ENCODE peak calls at places on chromosomes 6 and 20, in seven cellular contexts. V is heart right ventricle, O is mesenchymal stem cell, L is spleen, A is brain microvascular endothelial cell, E is mammary epithelial cell, C is thyroid gland. R is an unnamed sample. For H3K36me3, the result is how much of the 10 kb centered on the place peaks cover.

GRCh38 chr20:5118220-5119142 is 1.3 kb downstream of the PCNA start:
- DNase-seq in C (no peak), A (no peak), V (no peak), L (no peak), O (peak), E (no peak), R (no peak)

GRCh38 chr6:89411019-89411268 is 1.1 kb downstream of the RRAGD start:
- DNase-seq in E (peak), V (no peak), C (peak), A (no peak), O (no peak), L (no peak), R (peak)

GRCh38 chr20:2397091-2397490 is 16.4 kb downstream of the TGM6 start:
- DNase-seq in E (no peak), C (no peak), V (no peak), L (no peak), A (no peak), O (no peak), R (no peak)

GRCh38 chr20:48823960-48824497 is 3.8 kb downstream of the PREX1 start:
- DNase-seq in A (peak), L (no peak), C (no peak), O (no peak), E (peak), V (no peak), R (no peak)

GRCh38 chr6:168274046-168274952 is 45.3 kb downstream of the DACT2 start:
- DNase-seq in O (no peak), E (no peak), L (no peak), A (no peak), C (no peak), V (no peak), R (no peak)

GRCh38 chr20:40990542-40991120 is 38.0 kb upstream of the TOP1 start:
- DNase-seq in L (peak), A (peak), O (peak), V (peak), C (peak), E (peak), R (peak)

GRCh38 chr6:18154507-18155272 is at the start of gene TPMT:
- DNase-seq in A (peak), V (peak), O (no peak), L (peak), E (no peak), C (peak), R (peak)

GRCh38 chr6:41489284-41489851 is 56.8 kb upstream of the FOXP4 start:
- DNase-seq in L (peak), O (no peak), E (no peak), A (no peak), V (peak), C (no peak), R (no peak)

GRCh38 chr20:48722737-48723191 is 105.0 kb downstream of the PREX1 start:
- DNase-seq in A (peak), C (no peak), O (peak), L (peak), V (no peak), E (no peak), R (peak)

GRCh38 chr20:29427201-29428060 is 1830.0 kb upstream of the DEFB115 start:
- DNase-seq in V (no peak), O (no peak), C (no peak), L (no peak), A (no peak), E (no peak), R (no peak)

GRCh38 chr6:92684386-92684785 is 735.0 kb downstream of the EPHA7 start:
- DNase-seq in C (no peak), V (no peak), A (no peak), O (peak), L (no peak), E (no peak), R (no peak)

GRCh38 chr6:2441881-2442475 is 196.6 kb upstream of the GMDS start:
- DNase-seq in L (no peak), O (no peak), A (no peak), E (peak), C (no peak), V (no peak), R (no peak)

GRCh38 chr6:30490031-30490876 is 945 bp downstream of the HLA-E start:
- DNase-seq in V (peak), A (peak), C (no peak), O (peak), L (peak), E (peak), R (peak)

GRCh38 chr6:148064406-148065134 is 278.1 kb upstream of the SASH1 start:
- DNase-seq in C (peak), V (peak), E (peak), L (no peak), O (peak), A (peak), R (no peak)

GRCh38 chr20:14284443-14284842 is 53.0 kb downstream of the FLRT3 start:
- DNase-seq in V (no peak), C (no peak), A (no peak), E (peak), L (no peak), O (no peak), R (no peak)

GRCh38 chr6:9540534-9541126 is 874.2 kb downstream of the TFAP2A start:
- DNase-seq in L (no peak), C (no peak), A (peak), V (no peak), O (peak), E (peak), R (peak)

GRCh38 chr6:136317023-136317649 is 27.5 kb upstream of the BCLAF1 start:
- DNase-seq in C (peak), E (peak), V (no peak), A (peak), L (no peak), O (peak), R (peak)

GRCh38 chr6:122621638-122622037 is 11.4 kb downstream of the PKIB start:
- DNase-seq in A (no peak), C (no peak), O (no peak), V (no peak), L (no peak), E (no peak), R (no peak)

GRCh38 chr6:11144393-11144829 is 32.9 kb upstream of the ERVFRD-1 start:
- DNase-seq in L (peak), C (peak), V (peak), E (peak), O (peak), A (peak), R (peak)

GRCh38 chr6:48766349-48766748 is 655.4 kb upstream of the PTCHD4 start:
- DNase-seq in A (peak), O (no peak), V (no peak), C (no peak), L (no peak), E (peak), R (no peak)

GRCh38 chr20:64064145-64064698 is 1.2 kb downstream of the TCEA2 start:
- DNase-seq in O (peak), V (no peak), L (no peak), C (no peak), A (no peak), E (peak), R (no peak)

GRCh38 chr6:161949531-161949930 is 675.7 kb upstream of the AGPAT4 start:
- DNase-seq in C (no peak), A (peak), L (no peak), E (no peak), V (no peak), O (no peak), R (no peak)

GRCh38 chr20:47774081-47774777 is 11.1 kb downstream of the SULF2 start:
- DNase-seq in L (no peak), O (no peak), A (no peak), V (no peak), C (no peak), E (no peak), R (no peak)

GRCh38 chr20:25038103-25038410 is 19.9 kb downstream of the ACSS1 start:
- DNase-seq in E (no peak), L (no peak), A (no peak), V (no peak), O (peak), C (no peak), R (no peak)

GRCh38 chr6:54244430-54244829 is 63.8 kb upstream of the TINAG start:
- DNase-seq in O (peak), L (no peak), C (no peak), E (peak), A (no peak), V (no peak), R (no peak)

GRCh38 chr20:51541189-51542032 is 1.1 kb downstream of the NFATC2 start:
- DNase-seq in O (peak), L (peak), A (peak), C (peak), E (no peak), V (peak), R (peak)

GRCh38 chr6:169271158-169271936 is 17.7 kb upstream of the THBS2 start:
- DNase-seq in A (no peak), O (no peak), C (no peak), V (no peak), L (peak), E (no peak), R (no peak)

GRCh38 chr6:90401933-90402830 is 105.5 kb upstream of the BACH2 start:
- DNase-seq in L (no peak), O (no peak), E (no peak), A (no peak), C (no peak), V (no peak), R (no peak)

GRCh38 chr6:163679753-163680152 is 265.2 kb downstream of the QKI start:
- DNase-seq in A (peak), C (no peak), L (no peak), O (no peak), V (no peak), E (no peak), R (no peak)

GRCh38 chr6:25942561-25943147 is 12.2 kb upstream of the SLC17A2 start:
- DNase-seq in A (peak), E (peak), L (no peak), C (no peak), O (peak), V (no peak), R (no peak)

GRCh38 chr20:17936306-17936790 is 32.2 kb downstream of the SNX5 start:
- DNase-seq in A (peak), C (no peak), V (no peak), L (no peak), O (peak), E (no peak), R (no peak)

GRCh38 chr6:131129657-131130545 is 5.4 kb upstream of the AKAP7 start:
- DNase-seq in L (no peak), V (no peak), O (no peak), A (no peak), C (no peak), E (peak), R (no peak)

GRCh38 chr6:139230421-139230840 is 61.4 kb downstream of the TXLNB start:
- DNase-seq in O (peak), V (no peak), A (peak), C (no peak), L (no peak), E (no peak), R (peak)

GRCh38 chr20:24961384-24962181 is 12.5 kb downstream of the CST7 start:
- DNase-seq in C (no peak), V (no peak), A (no peak), E (no peak), L (peak), O (no peak), R (no peak)

GRCh38 chr6:138986578-138986977 is 1.5 kb downstream of the REPS1 start:
- DNase-seq in O (peak), V (no peak), A (peak), C (no peak), L (no peak), E (peak), R (no peak)

GRCh38 chr20:52294106-52294628 is 102.6 kb upstream of the ZFP64 start:
- DNase-seq in E (no peak), C (no peak), A (no peak), L (no peak), V (no peak), O (peak), R (no peak)

GRCh38 chr6:123805921-123806320 is 2.3 kb downstream of the NKAIN2 start:
- DNase-seq in L (no peak), O (no peak), C (no peak), A (no peak), V (no peak), E (no peak), R (no peak)

GRCh38 chr20:59933296-59933848 is at the start of gene SYCP2:
- DNase-seq in O (no peak), A (peak), C (peak), L (peak), E (peak), V (peak), R (peak)

GRCh38 chr20:59931511-59932312 is 1.7 kb downstream of the SYCP2 start:
- DNase-seq in E (no peak), L (no peak), C (no peak), A (no peak), O (no peak), V (no peak), R (no peak)

GRCh38 chr20:59935457-59936185 is 2.2 kb upstream of the SYCP2 start:
- DNase-seq in C (no peak), E (no peak), L (no peak), O (no peak), V (no peak), A (no peak), R (no peak)

GRCh38 chr20:59933849-59934585 is 580 bp upstream of the SYCP2 start:
- DNase-seq in L (peak), V (peak), C (peak), E (peak), A (peak), O (peak), R (peak)

GRCh38 chr20:59932616-59933295 is 681 bp downstream of the SYCP2 start:
- DNase-seq in E (no peak), L (peak), O (no peak), V (peak), A (no peak), C (no peak), R (no peak)
- H3K4me3 ChIP-seq in E (no peak), L (peak), O (no peak), V (peak), A (no peak), C (no peak), R (peak)

GRCh38 chr6:97175806-97176205 is 107.2 kb downstream of the MMS22L start:
- DNase-seq in O (no peak), L (no peak), C (no peak), A (no peak), E (no peak), V (no peak), R (no peak)

GRCh38 chr6:97176468-97176867 is 106.5 kb downstream of the MMS22L start:
- DNase-seq in V (no peak), C (no peak), O (no peak), A (no peak), E (peak), L (no peak), R (no peak)

GRCh38 chr6:97174471-97174870 is 108.5 kb downstream of the MMS22L start:
- DNase-seq in L (no peak), O (no peak), A (no peak), V (no peak), E (no peak), C (no peak), R (no peak)

DNA sequence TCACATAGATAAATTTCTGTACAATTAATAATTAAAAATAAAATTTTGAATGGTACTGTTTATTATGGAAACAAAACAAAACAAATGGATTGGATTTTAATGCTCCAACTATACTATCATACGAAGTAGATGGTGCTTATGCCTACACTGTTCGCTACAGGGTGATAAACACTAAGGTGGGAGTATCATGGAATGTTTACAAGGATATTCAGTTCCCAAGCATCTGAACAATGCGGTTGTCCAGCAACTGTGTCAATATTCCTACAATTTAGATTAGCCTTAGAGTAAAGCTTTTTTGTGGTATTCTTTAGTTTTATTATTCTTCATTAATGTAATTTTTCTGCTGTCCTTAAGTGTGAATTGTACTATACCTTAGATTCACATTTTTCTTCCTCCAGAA is 105.1 kb downstream of the MMS22L start:
- DNase-seq in O (no peak), L (no peak), C (no peak), A (peak), E (no peak), V (no peak), R (no peak)
- H3K36me3 ChIP-seq in O (under half), L (under half), C (under half), A (under half), E (under half), V (under half), R (under half)

DNA sequence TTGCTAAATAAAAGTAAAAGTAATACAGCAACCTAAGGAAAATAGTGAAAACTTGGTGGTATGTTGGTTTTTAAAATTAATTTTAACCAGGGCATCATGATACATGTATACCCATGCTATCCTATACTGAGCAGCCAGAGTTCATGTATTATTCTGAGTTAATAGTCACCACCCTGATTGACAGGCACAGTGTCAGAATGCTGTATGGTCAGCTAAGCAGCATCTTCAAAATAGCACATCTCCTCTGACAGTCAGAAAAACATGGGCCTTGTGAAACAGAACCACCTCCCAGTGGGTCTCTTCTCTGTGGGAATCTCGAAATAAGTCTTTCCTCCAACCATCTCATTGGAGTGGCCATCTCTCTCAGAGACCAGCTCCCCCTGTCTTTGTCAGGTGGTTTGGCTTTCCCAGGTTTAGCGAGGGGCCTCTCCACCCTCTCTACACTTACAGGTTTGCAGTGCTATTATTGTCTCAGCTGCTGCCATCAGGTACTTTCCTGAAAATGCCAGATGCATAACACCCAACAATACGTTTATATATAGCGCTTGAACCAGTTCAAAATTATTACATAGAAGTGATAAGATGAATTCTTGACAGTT is 47.1 kb upstream of the RNF8 start:
- DNase-seq in L (no peak), E (no peak), O (no peak), A (no peak), V (no peak), C (no peak), R (no peak)
- H3K27ac ChIP-seq in L (no peak), E (no peak), O (no peak), A (no peak), V (no peak), C (no peak), R (no peak)

GRCh38 chr6:149861603-149862423 is 2.3 kb downstream of the LRP11 start:
- DNase-seq in V (no peak), C (no peak), A (no peak), L (no peak), E (no peak), O (peak), R (no peak)
- H3K4me3 ChIP-seq in V (no peak), C (no peak), A (no peak), L (no peak), E (peak), O (no peak), R (no peak)

DNA sequence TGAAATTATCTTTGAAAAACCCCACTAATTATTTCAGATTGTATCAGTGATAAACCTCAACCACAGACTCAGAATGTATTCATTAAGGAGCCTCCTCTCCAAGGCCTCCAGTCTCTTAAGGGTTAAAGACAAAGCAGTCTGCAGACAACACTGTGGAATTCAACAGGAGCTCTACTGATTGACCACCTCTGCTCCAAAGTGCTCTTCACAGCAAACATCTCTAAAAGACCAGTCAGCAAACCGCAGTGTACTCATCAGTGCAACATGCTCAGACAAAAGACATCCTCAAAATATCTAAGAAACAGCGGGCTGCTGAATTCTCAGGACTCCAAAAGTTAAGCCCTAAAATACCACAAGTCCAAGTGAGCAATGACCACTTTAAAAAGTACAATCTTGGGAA is 42.0 kb downstream of the UQCC1 start:
- DNase-seq in L (no peak), E (peak), O (peak), V (no peak), A (peak), C (no peak), R (no peak)
- H3K36me3 ChIP-seq in L (half or more), E (under half), O (under half), V (under half), A (under half), C (under half), R (under half)

GRCh38 chr20:4063631-4064030 is 48.3 kb upstream of the RNF24 start:
- DNase-seq in E (no peak), C (no peak), V (no peak), L (no peak), A (peak), O (no peak), R (no peak)
- H3K27ac ChIP-seq in E (no peak), C (no peak), V (peak), L (no peak), A (peak), O (no peak), R (peak)

GRCh38 chr6:68575765-68576439 is 59.2 kb upstream of the ADGRB3 start:
- DNase-seq in C (peak), O (no peak), L (peak), A (no peak), E (no peak), V (no peak), R (no peak)
- H3K4me3 ChIP-seq in C (no peak), O (peak), L (no peak), A (peak), E (no peak), V (no peak), R (no peak)

R was measured in prostate gland.